ENCODE peak calls at places on chromosomes 16 and 17, in five cellular contexts. Y is uterus, V is endothelial cell of umbilical vein, N is Karpas-422, J is cardiac muscle cell. W is an unnamed sample. For H3K4me1, the result is how much of the 10 kb centered on the place peaks cover.

GRCh38 chr17:47739150-47739549 is 6.1 kb downstream of the TBX21 start:
- DNase-seq in Y (no peak), V (no peak), N (no peak), J (no peak), W (no peak)

GRCh38 chr17:1810450-1811103 is 19.1 kb downstream of the SMYD4 start:
- DNase-seq in Y (no peak), V (no peak), N (no peak), J (no peak), W (no peak)

GRCh38 chr17:76958974-76959373 is 90.8 kb downstream of the MGAT5B start:
- DNase-seq in Y (no peak), V (no peak), N (no peak), J (no peak), W (no peak)

GRCh38 chr17:63349478-63350000 is 96.6 kb downstream of the CYB561 start:
- DNase-seq in Y (no peak), V (no peak), N (no peak), J (peak), W (no peak)

GRCh38 chr16:57361384-57361783 is 2.8 kb downstream of the CCL22 start:
- DNase-seq in Y (no peak), V (no peak), N (no peak), J (no peak), W (no peak)

GRCh38 chr16:17396762-17397498 is 73.8 kb downstream of the XYLT1 start:
- DNase-seq in Y (no peak), V (peak), N (no peak), J (peak), W (peak)

GRCh38 chr17:40491486-40491885 is 9.9 kb downstream of the TNS4 start:
- DNase-seq in Y (no peak), V (no peak), N (no peak), J (no peak), W (no peak)

GRCh38 chr17:37847811-37848331 is 76.3 kb upstream of the TBC1D3K start:
- DNase-seq in Y (no peak), V (no peak), N (no peak), J (no peak), W (no peak)

GRCh38 chr17:74429604-74430384 is 2.1 kb upstream of the GPRC5C start:
- DNase-seq in Y (no peak), V (no peak), N (no peak), J (no peak), W (peak)

GRCh38 chr17:6413073-6413472 is 21.8 kb downstream of the AIPL1 start:
- DNase-seq in Y (no peak), V (peak), N (peak), J (peak), W (no peak)
- H3K4me1 ChIP-seq in Y (under half), V (under half), N (under half), J (under half), W (under half)

DNA sequence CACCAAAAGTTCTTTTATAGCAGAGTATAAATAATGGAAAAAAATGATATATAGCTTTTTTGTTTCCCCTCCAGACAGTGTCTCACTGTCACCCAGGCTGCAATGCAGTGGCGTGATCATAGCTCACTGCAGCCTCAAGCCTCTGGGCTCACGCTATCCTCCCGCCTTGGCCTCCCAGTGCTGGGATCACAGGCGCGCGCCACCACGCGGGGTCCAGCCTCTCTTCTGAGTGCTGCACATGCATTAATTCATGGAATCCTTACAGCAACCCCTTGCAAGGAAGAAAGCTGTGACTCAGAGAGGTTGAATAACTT is 18.0 kb upstream of the ZNF629 start:
- DNase-seq in Y (no peak), V (no peak), N (no peak), J (no peak), W (no peak)
- H3K4me3 ChIP-seq in Y (peak), V (no peak), N (no peak), J (peak), W (peak)

DNA sequence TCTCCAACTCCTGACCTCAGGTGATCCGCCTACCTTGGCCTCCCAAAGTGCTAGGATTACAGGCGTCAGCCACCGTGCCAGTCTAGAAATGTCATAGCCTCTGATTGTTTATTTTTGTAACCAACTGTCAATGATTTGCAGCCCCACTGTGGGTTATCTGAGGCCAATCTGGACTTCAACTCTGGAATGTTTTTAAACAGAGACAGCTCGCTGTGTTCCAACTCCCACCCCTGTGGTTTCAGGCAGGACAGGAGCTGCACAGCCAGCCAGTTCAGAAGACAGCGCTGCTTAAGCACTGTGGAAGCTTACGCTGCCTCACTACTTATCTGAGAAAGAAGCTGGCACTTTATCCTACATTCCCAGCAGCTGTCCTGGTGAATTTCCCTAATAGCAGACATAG is 19.5 kb downstream of the MRM3 start:
- DNase-seq in Y (no peak), V (no peak), N (no peak), J (peak), W (no peak)
- H3K27ac ChIP-seq in Y (no peak), V (no peak), N (no peak), J (no peak), W (no peak)

GRCh38 chr16:72850021-72850420 is 197.9 kb downstream of the ZFHX3 start:
- DNase-seq in Y (no peak), V (no peak), N (no peak), J (no peak), W (no peak)
- H3K4me1 ChIP-seq in Y (under half), V (under half), N (under half), J (half or more), W (under half)

DNA sequence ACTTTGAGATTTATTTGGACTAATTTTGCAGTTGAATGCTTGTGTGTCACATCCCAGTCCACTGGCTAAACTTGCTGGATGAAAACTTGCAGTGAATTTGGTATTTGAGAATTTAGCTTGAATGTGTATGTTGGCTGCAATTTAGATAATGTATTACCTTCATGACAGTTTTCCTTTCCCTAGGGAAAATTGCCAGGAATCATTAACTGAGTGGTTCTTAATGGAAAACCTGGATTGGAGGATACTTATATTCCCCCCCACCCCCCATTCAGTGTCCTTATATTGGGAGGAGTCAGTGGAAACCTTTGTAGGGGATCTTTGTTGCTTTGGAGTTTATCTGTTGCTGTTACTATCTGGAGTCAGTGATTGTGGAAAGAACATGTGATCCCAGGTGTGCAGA is 67.6 kb downstream of the KPNA2 start:
- DNase-seq in Y (no peak), V (peak), N (no peak), J (no peak), W (no peak)
- H3K4me3 ChIP-seq in Y (peak), V (no peak), N (peak), J (no peak), W (no peak)

GRCh38 chr16:51149251-51149661 is 1.8 kb downstream of the SALL1 start:
- DNase-seq in Y (no peak), V (no peak), N (no peak), J (peak), W (no peak)
- H3K27ac ChIP-seq in Y (peak), V (no peak), N (no peak), J (peak), W (no peak)

GRCh38 chr17:49820773-49821172 is 27.1 kb downstream of the TAC4 start:
- DNase-seq in Y (no peak), V (peak), N (no peak), J (no peak), W (no peak)
- H3K4me1 ChIP-seq in Y (under half), V (under half), N (under half), J (under half), W (under half)

DNA sequence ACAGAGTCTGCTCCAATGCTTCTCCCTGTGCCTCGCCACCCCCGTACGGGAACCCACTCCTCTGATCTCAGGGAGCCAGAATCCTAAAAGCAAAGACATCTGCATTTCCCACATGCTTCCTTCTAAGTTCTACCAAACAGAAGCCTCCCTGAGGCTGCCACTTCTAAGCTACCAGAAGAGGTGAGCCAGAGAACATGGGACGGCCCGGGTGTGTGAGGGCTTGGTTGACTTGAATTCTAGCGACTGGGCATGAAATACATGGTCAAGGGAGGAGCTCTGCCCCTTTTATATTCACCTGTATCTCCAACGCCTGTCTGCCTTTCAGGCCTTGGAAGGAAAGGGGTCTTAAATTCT is 1.4 kb upstream of the GRIN2A start:
- DNase-seq in Y (no peak), V (no peak), N (no peak), J (no peak), W (no peak)
- H3K4me3 ChIP-seq in Y (no peak), V (no peak), N (no peak), J (no peak), W (no peak)

DNA sequence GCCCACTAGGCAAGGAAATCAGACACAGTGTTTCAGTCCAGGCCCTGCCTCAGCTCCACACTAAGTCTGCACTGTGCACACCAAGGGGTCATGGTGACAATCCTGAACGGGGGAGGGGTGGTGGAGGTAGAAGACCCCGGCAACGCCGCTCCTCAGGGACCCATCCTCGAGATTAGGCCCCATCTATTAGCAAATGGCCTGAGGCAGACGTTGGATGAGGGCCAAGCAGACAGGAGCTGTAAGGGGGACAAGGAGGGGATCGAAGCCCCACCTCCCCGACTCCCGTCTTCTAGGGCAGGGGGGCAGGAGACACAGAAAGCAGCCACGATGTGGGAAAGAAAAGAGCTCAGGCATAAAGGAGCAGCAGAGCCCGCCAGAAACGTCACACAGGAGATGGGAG is 17.9 kb downstream of the CSNK1D start:
- DNase-seq in Y (no peak), V (no peak), N (no peak), J (no peak), W (no peak)
- H3K27ac ChIP-seq in Y (no peak), V (no peak), N (no peak), J (no peak), W (no peak)

DNA sequence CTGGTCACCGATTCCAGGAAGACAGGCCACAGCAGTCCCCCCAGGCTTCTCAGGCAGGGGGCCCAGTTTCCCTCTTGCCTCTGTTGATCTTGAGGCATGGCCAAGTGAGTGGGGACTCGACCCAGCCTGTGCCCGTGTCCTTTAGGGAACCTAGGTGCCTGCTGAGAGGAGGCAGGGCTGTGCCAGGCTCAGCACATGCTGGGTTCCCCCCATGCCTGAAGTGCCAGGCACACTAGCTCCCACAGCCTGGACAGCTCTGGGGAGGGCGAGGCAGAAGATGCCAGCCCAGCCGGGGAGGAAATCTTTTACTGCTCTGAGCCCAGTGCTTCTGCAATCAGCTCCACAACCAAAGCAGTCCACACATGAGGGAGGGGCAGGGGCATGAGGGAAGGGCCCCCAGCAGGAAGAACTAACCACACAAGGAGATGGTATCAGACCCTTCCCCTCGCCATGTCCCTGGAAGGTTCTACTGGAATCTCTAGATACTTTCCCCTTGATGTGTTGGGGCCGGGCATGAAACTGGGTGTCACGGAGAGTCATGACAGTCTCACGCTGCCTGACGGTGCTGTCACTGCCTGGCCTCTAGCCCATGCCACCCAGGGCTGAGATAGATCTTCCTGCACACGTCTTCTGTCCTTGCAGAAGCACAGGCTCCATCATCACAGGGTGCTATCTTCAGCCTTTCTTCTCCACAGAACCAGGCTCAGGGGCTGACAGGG is 25.5 kb downstream of the MYO18A start:
- DNase-seq in Y (no peak), V (peak), N (no peak), J (no peak), W (no peak)
- H3K4me1 ChIP-seq in Y (under half), V (under half), N (under half), J (under half), W (under half)